ENCODE peak calls at places on chromosomes 13 and 19, in eight cellular contexts. O, J, K, V, Q, G, E and Z are unnamed samples.

GRCh38 chr13:90205081-90205480 is 1142.4 kb upstream of the MIR17HG start:
- DNase-seq in V (no peak), E (no peak), G (no peak), K (no peak), J (no peak), Q (no peak), O (no peak), Z (no peak)

GRCh38 chr13:74026753-74027152 is 107.5 kb downstream of the KLF12 start:
- DNase-seq in J (no peak), Q (peak), V (peak), G (peak), K (no peak), O (peak), E (peak), Z (peak)

GRCh38 chr13:40063743-40064142 is 408.3 kb downstream of the COG6 start:
- DNase-seq in K (no peak), J (no peak), O (no peak), G (no peak), E (no peak), Q (no peak), V (no peak), Z (peak)

GRCh38 chr13:111410232-111411021 is 90.0 kb downstream of the TEX29 start:
- DNase-seq in G (no peak), O (no peak), V (no peak), Q (no peak), E (no peak), K (no peak), J (no peak), Z (no peak)

GRCh38 chr13:43258771-43259170 is 235.4 kb downstream of the DNAJC15 start:
- DNase-seq in O (no peak), J (no peak), G (no peak), Q (no peak), E (no peak), K (no peak), V (no peak), Z (no peak)

GRCh38 chr19:49585023-49585422 is 3.9 kb downstream of the PRRG2 start:
- DNase-seq in E (no peak), V (no peak), Q (no peak), G (no peak), K (no peak), O (no peak), J (peak), Z (no peak)

GRCh38 chr19:49988433-49988832 is 27.5 kb upstream of the SIGLEC11 start:
- DNase-seq in K (no peak), O (no peak), E (no peak), J (no peak), V (peak), Q (no peak), G (no peak), Z (no peak)

GRCh38 chr19:55258828-55259539 is at the start of gene PPP6R1:
- DNase-seq in G (peak), K (peak), J (peak), V (peak), Q (peak), E (peak), O (peak), Z (peak)

GRCh38 chr19:9917322-9917721 is 19.0 kb downstream of the OLFM2 start:
- DNase-seq in E (no peak), Q (no peak), O (no peak), K (no peak), G (no peak), V (peak), J (no peak), Z (peak)

GRCh38 chr19:34277244-34277643 is 22.9 kb downstream of the GARRE1 start:
- DNase-seq in J (no peak), K (no peak), E (no peak), Q (no peak), G (no peak), V (no peak), O (no peak), Z (no peak)

GRCh38 chr19:6772866-6773322 is 386 bp downstream of the VAV1 start:
- DNase-seq in V (no peak), G (no peak), O (no peak), K (no peak), Q (no peak), E (no peak), J (no peak), Z (no peak)

GRCh38 chr13:32594339-32594738 is 8.1 kb downstream of the PDS5B start:
- DNase-seq in Q (no peak), J (no peak), G (no peak), E (no peak), V (peak), K (no peak), O (no peak), Z (no peak)

GRCh38 chr19:4181053-4181508 is 1.3 kb downstream of the SIRT6 start:
- DNase-seq in K (no peak), O (no peak), E (no peak), V (no peak), G (no peak), Q (no peak), J (no peak), Z (no peak)

GRCh38 chr19:1575323-1576241 is 7.5 kb upstream of the MEX3D start:
- DNase-seq in V (no peak), K (no peak), E (no peak), O (no peak), Q (no peak), G (no peak), J (no peak), Z (no peak)

GRCh38 chr19:18205180-18205915 is 1.5 kb upstream of the RAB3A start:
- DNase-seq in V (peak), Q (no peak), J (peak), O (peak), G (peak), E (no peak), K (peak), Z (peak)

GRCh38 chr13:42807866-42808265 is 26.5 kb downstream of the FAM216B start:
- DNase-seq in Q (no peak), E (no peak), O (no peak), K (no peak), G (no peak), J (no peak), V (peak), Z (no peak)

GRCh38 chr13:36385471-36385870 is 39.3 kb upstream of the SPART start:
- DNase-seq in G (no peak), O (no peak), Q (no peak), K (no peak), E (no peak), J (no peak), V (peak), Z (no peak)

GRCh38 chr19:11288349-11288748 is 7.6 kb upstream of the TSPAN16 start:
- DNase-seq in V (peak), O (no peak), E (no peak), Q (no peak), K (no peak), G (no peak), J (no peak), Z (no peak)

GRCh38 chr19:46959962-46960556 is 59.6 kb upstream of the NPAS1 start:
- DNase-seq in E (no peak), J (no peak), V (peak), K (no peak), O (no peak), Q (no peak), G (no peak), Z (no peak)

GRCh38 chr13:76812206-76812882 is 73.9 kb downstream of the KCTD12 start:
- DNase-seq in E (no peak), K (peak), G (no peak), O (no peak), J (no peak), Q (no peak), V (no peak), Z (no peak)

GRCh38 chr13:25493930-25494707 is 122.3 kb downstream of the ATP8A2 start:
- DNase-seq in K (no peak), O (no peak), J (peak), Q (no peak), E (no peak), V (no peak), G (no peak), Z (no peak)

GRCh38 chr19:4776436-4777205 is 14.9 kb upstream of the FEM1A start:
- DNase-seq in K (no peak), E (no peak), G (no peak), J (no peak), V (no peak), O (no peak), Q (no peak), Z (no peak)

GRCh38 chr13:24124789-24125476 is 35.6 kb upstream of the SPATA13 start:
- DNase-seq in O (no peak), K (no peak), V (no peak), G (no peak), E (no peak), J (no peak), Q (no peak), Z (no peak)

GRCh38 chr19:48660854-48661731 is 11.7 kb downstream of the NTN5 start:
- DNase-seq in V (peak), J (peak), O (peak), G (peak), Q (no peak), E (peak), K (no peak), Z (peak)

GRCh38 chr13:79936368-79937136 is 404.4 kb downstream of the SPRY2 start:
- DNase-seq in O (no peak), K (no peak), Q (no peak), V (peak), J (no peak), E (no peak), G (no peak), Z (peak)

GRCh38 chr19:4969772-4970531 is 1.0 kb downstream of the KDM4B start:
- DNase-seq in V (peak), J (no peak), E (no peak), G (no peak), O (no peak), K (no peak), Q (no peak), Z (no peak)

GRCh38 chr13:25688524-25688923 is 316.8 kb downstream of the ATP8A2 start:
- DNase-seq in Q (no peak), V (no peak), G (no peak), J (no peak), E (no peak), O (no peak), K (no peak), Z (no peak)

GRCh38 chr13:31950121-31950810 is 81.3 kb upstream of the FRY start:
- DNase-seq in Q (no peak), V (no peak), K (no peak), J (no peak), O (no peak), G (no peak), E (no peak), Z (no peak)

GRCh38 chr13:98542568-98543379 is 34.1 kb downstream of the STK24 start:
- DNase-seq in O (no peak), E (no peak), K (no peak), G (no peak), Q (no peak), V (no peak), J (no peak), Z (no peak)

GRCh38 chr19:6725513-6726231 is 5.2 kb upstream of the C3 start:
- DNase-seq in E (no peak), Q (no peak), V (no peak), G (no peak), J (no peak), K (no peak), O (no peak), Z (no peak)

GRCh38 chr19:45827459-45828093 is 12.5 kb upstream of the RSPH6A start:
- DNase-seq in O (no peak), G (no peak), V (no peak), K (no peak), Q (no peak), J (no peak), E (no peak), Z (no peak)

GRCh38 chr13:107035778-107036177 is 467.8 kb upstream of the ARGLU1 start:
- DNase-seq in Q (no peak), V (peak), G (no peak), E (no peak), J (no peak), K (no peak), O (no peak), Z (no peak)

GRCh38 chr19:47113446-47114348 is at the start of gene ZC3H4:
- DNase-seq in O (peak), G (peak), J (peak), K (peak), Q (peak), E (peak), V (peak), Z (peak)

GRCh38 chr13:43804461-43805070 is 17.8 kb upstream of the ENOX1 start:
- DNase-seq in K (peak), V (peak), O (no peak), J (peak), Q (no peak), E (no peak), G (no peak), Z (peak)

GRCh38 chr19:41706741-41707501 is 1.5 kb upstream of the CEACAM5 start:
- DNase-seq in G (peak), E (peak), J (peak), O (peak), V (peak), K (no peak), Q (peak), Z (peak)

GRCh38 chr19:48836089-48837017 is at the start of gene HSD17B14:
- DNase-seq in Q (no peak), K (no peak), E (no peak), J (no peak), V (peak), G (no peak), O (no peak), Z (no peak)